ENCODE peak calls at places on chromosomes 4 and X, in six cellular contexts. F is activated T-helper 1 cell treated with anti-CD3 and anti-CD28 coated beads, Interleukin-12 subunit alpha, Interleukin-12 subunit beta, Interleukin-2, Interleukin-4 antibody, amounts not matched to agents 30 ng/mL and 10 ng/mL and 1 ng/mL, durations not matched to agents 14 hours and 24 hours and 36 hours; J is cardiac fibroblast; H is GM23248; A is activated gamma-delta T cell treated with Interleukin-2 at 50 U/mL for 16 hours; B is glutamatergic neuron. X is an unnamed sample.

GRCh38 chrX:9873952-9874351 is 87.7 kb downstream of the SHROOM2 start:
- DNase-seq in F (peak), H (peak), A (no peak), B (peak), J (no peak), X (peak)

GRCh38 chrX:45063319-45064095 is 137.2 kb downstream of the DIPK2B start:
- DNase-seq in F (no peak), A (no peak), J (no peak), H (no peak), B (no peak), X (peak)

GRCh38 chrX:100658936-100659335 is 14.9 kb downstream of the SRPX2 start:
- DNase-seq in B (no peak), J (no peak), F (no peak), H (no peak), A (no peak), X (no peak)

GRCh38 chrX:23736030-23736429 is 7.0 kb downstream of the ACOT9 start:
- DNase-seq in B (no peak), A (no peak), F (no peak), H (no peak), J (no peak), X (no peak)

GRCh38 chr4:153808175-153808574 is 19.3 kb upstream of the SFRP2 start:
- DNase-seq in J (no peak), B (no peak), F (no peak), H (no peak), A (no peak), X (peak)

GRCh38 chr4:35649784-35650183 is 594.5 kb downstream of the ARAP2 start:
- DNase-seq in F (no peak), J (no peak), B (no peak), H (no peak), A (no peak), X (no peak)

GRCh38 chr4:25844957-25845712 is 17.7 kb downstream of the SEL1L3 start:
- DNase-seq in H (no peak), J (no peak), F (no peak), B (no peak), A (no peak), X (no peak)

GRCh38 chrX:65985922-65986588 is 53.8 kb downstream of the VSIG4 start:
- DNase-seq in J (peak), A (peak), H (peak), F (peak), B (no peak), X (peak)

GRCh38 chr4:172850838-172851237 is 317.8 kb upstream of the GALNT7 start:
- DNase-seq in J (peak), F (no peak), B (no peak), A (no peak), H (peak), X (peak)

GRCh38 chrX:129779747-129780146 is at the start of gene SASH3:
- DNase-seq in F (peak), B (no peak), H (no peak), J (no peak), A (peak), X (no peak)

GRCh38 chr4:135269125-135269772 is 1067.7 kb upstream of the PABPC4L start:
- DNase-seq in J (no peak), B (no peak), F (no peak), H (no peak), A (no peak), X (no peak)

GRCh38 chr4:132934901-132935300 is 214.2 kb upstream of the PCDH10 start:
- DNase-seq in F (no peak), H (no peak), J (no peak), A (no peak), B (no peak), X (no peak)